ENCODE peak calls at places on chromosomes 1 and 21, in seven cellular contexts. Y is neural progenitor cell; L is CD8-positive, alpha-beta T cell; K is GM04504; T is DMS53; P is fibroblast of the conjunctiva; F is breast epithelium. G is an unnamed sample.

GRCh38 chr1:227913969-227914791 is 33.6 kb downstream of the WNT9A start:
- DNase-seq in Y (peak), L (no peak), K (no peak), T (no peak), P (no peak), F (no peak), G (no peak)

GRCh38 chr21:31414601-31415000 is 70.5 kb upstream of the TIAM1 start:
- DNase-seq in Y (no peak), L (no peak), K (no peak), T (no peak), P (no peak), F (no peak), G (no peak)

GRCh38 chr1:222167111-222167510 is 380.8 kb downstream of the HHIPL2 start:
- DNase-seq in Y (peak), L (no peak), K (peak), T (peak), P (peak), F (peak), G (peak)

GRCh38 chr1:229819091-229819490 is 193.0 kb downstream of the URB2 start:
- DNase-seq in Y (no peak), L (no peak), K (no peak), T (peak), P (no peak), F (no peak), G (no peak)

GRCh38 chr1:182397653-182398388 is 2.6 kb downstream of the TEDDM1 start:
- DNase-seq in Y (no peak), L (no peak), K (no peak), T (no peak), P (no peak), F (no peak), G (no peak)

GRCh38 chr1:160671603-160672002 is 24.8 kb upstream of the SLAMF1 start:
- DNase-seq in Y (no peak), L (no peak), K (no peak), T (no peak), P (no peak), F (no peak), G (no peak)

GRCh38 chr1:24202556-24202955 is 15.5 kb upstream of the IFNLR1 start:
- DNase-seq in Y (no peak), L (no peak), K (no peak), T (no peak), P (no peak), F (no peak), G (no peak)

GRCh38 chr1:204450461-204451257 is 39.0 kb upstream of the PPP1R15B start:
- DNase-seq in Y (peak), L (no peak), K (no peak), T (no peak), P (no peak), F (no peak), G (peak)

GRCh38 chr1:86703696-86704455 is 500 bp upstream of the SH3GLB1 start:
- DNase-seq in Y (peak), L (no peak), K (no peak), T (peak), P (no peak), F (no peak), G (no peak)